ENCODE peak calls at places on chromosome 19, in eight cellular contexts. N, H, B, J, M, P, E and X are unnamed samples.

GRCh38 chr19:33488826-33489225 is 32.8 kb downstream of the PEPD start:
- DNase-seq in N (peak; percentile 45), B (no peak), J (no peak), H (no peak), E (no peak), P (no peak), M (no peak), X (no peak)

GRCh38 chr19:10454267-10454666 is 33.9 kb downstream of the PDE4A start:
- DNase-seq in M (no peak), N (no peak), H (no peak), E (no peak), J (peak; percentile 3), P (peak; percentile 77), B (no peak), X (no peak)

GRCh38 chr19:34217952-34218817 is 36.2 kb upstream of the GARRE1 start:
- DNase-seq in M (peak; percentile 66), B (peak; percentile 77), H (peak; percentile 98), J (peak; percentile 56), N (no peak), E (peak; percentile 44), P (peak; percentile 95), X (peak; percentile 87)

GRCh38 chr19:51043497-51043896 is 8.7 kb upstream of the KLK12 start:
- DNase-seq in P (no peak), M (no peak), E (no peak), N (no peak), J (no peak), B (no peak), H (no peak), X (no peak)

GRCh38 chr19:7874080-7874856 is at the start of gene PRR36:
- DNase-seq in N (no peak), H (no peak), M (no peak), E (no peak), B (peak; percentile 88), P (no peak), J (peak; percentile 83), X (peak; percentile 77)

GRCh38 chr19:1362385-1363257 is 21.1 kb upstream of the NDUFS7 start:
- DNase-seq in B (no peak), M (no peak), N (no peak), E (no peak), P (no peak), J (no peak), H (no peak), X (no peak)

GRCh38 chr19:989381-990081 is 5.4 kb downstream of the WDR18 start:
- DNase-seq in M (no peak), H (no peak), N (no peak), P (no peak), B (no peak), E (no peak), J (no peak), X (no peak)

GRCh38 chr19:49173198-49173597 is 15.6 kb downstream of the TRPM4 start:
- DNase-seq in J (no peak), N (no peak), H (no peak), P (no peak), B (no peak), M (no peak), E (no peak), X (no peak)

GRCh38 chr19:18488403-18488723 is 33.5 kb downstream of the ELL start:
- DNase-seq in P (no peak), J (no peak), N (no peak), H (no peak), B (no peak), M (no peak), E (no peak), X (no peak)

GRCh38 chr19:40006273-40006691 is 9.4 kb downstream of the ZNF546 start:
- DNase-seq in J (no peak), E (no peak), N (no peak), B (no peak), H (peak; percentile 89), M (no peak), P (peak; percentile 12), X (no peak)

GRCh38 chr19:15101479-15102082 is 5.6 kb upstream of the SYDE1 start:
- DNase-seq in J (no peak), E (no peak), M (peak; percentile 55), H (peak; percentile 39), P (peak; percentile 87), N (no peak), B (no peak), X (no peak)

GRCh38 chr19:46115396-46116109 is 8.9 kb downstream of the IGFL3 start:
- DNase-seq in E (peak; percentile 93), H (peak; percentile 88), J (no peak), B (no peak), P (peak; percentile 30), N (no peak), M (peak; percentile 64), X (no peak)

GRCh38 chr19:56748443-56748842 is 76.9 kb upstream of the ZNF835 start:
- DNase-seq in H (no peak), E (no peak), P (peak; percentile 80), N (no peak), B (no peak), M (no peak), J (no peak), X (no peak)

GRCh38 chr19:14127176-14127575 is 9.2 kb downstream of the ASF1B start:
- DNase-seq in P (no peak), J (no peak), M (no peak), H (no peak), B (no peak), E (no peak), N (no peak), X (no peak)

GRCh38 chr19:5691205-5691929 is 1.3 kb downstream of the RPL36 start:
- DNase-seq in B (peak; percentile 21), H (peak; percentile 41), P (no peak), J (no peak), M (peak; percentile 64), N (no peak), E (peak; percentile 54), X (peak; percentile 12)

GRCh38 chr19:10899171-10899653 is 27.9 kb downstream of the CARM1 start:
- DNase-seq in H (no peak), B (peak; percentile 30), P (no peak), J (peak; percentile 4), N (no peak), M (no peak), E (peak; percentile 68), X (peak; percentile 29)

GRCh38 chr19:44848805-44849457 is 2.8 kb downstream of the NECTIN2 start:
- DNase-seq in M (no peak), H (no peak), J (no peak), P (no peak), B (no peak), E (no peak), N (no peak), X (no peak)

GRCh38 chr19:34220472-34221063 is 33.8 kb upstream of the GARRE1 start:
- DNase-seq in N (no peak), E (peak; percentile 33), H (peak; percentile 57), P (peak; percentile 82), M (peak; percentile 44), J (peak; percentile 26), B (peak; percentile 5), X (peak; percentile 79)

GRCh38 chr19:11659612-11660011 is 62.3 kb downstream of the ZNF627 start:
- DNase-seq in B (no peak), J (no peak), E (peak; percentile 24), M (no peak), H (peak; percentile 2), P (peak; percentile 35), N (no peak), X (no peak)

GRCh38 chr19:22545751-22546150 is 88.4 kb upstream of the ZNF492 start:
- DNase-seq in H (no peak), J (no peak), E (no peak), N (no peak), M (peak; percentile 21), B (peak; percentile 11), P (peak; percentile 77), X (no peak)

GRCh38 chr19:16076958-16077611 is 790 bp downstream of the TPM4 start:
- DNase-seq in N (peak; percentile 86), E (no peak), J (no peak), P (peak; percentile 54), H (no peak), B (peak; percentile 3), M (no peak), X (peak; percentile 42)

GRCh38 chr19:32599736-32600157 is 18.8 kb downstream of the PDCD5 start:
- DNase-seq in P (peak; percentile 81), B (peak; percentile 27), E (peak; percentile 52), H (peak; percentile 71), M (peak; percentile 32), J (peak; percentile 12), N (no peak), X (peak; percentile 54)

GRCh38 chr19:5171711-5172110 is 168.9 kb downstream of the PTPRS start:
- DNase-seq in E (no peak), M (no peak), H (no peak), J (no peak), B (no peak), P (no peak), N (no peak), X (no peak)

GRCh38 chr19:18710986-18711751 is 27.7 kb downstream of the CRTC1 start:
- DNase-seq in B (no peak), N (peak; percentile 81), E (no peak), J (no peak), H (no peak), P (no peak), M (no peak), X (no peak)

GRCh38 chr19:14731200-14731599 is 41.4 kb downstream of the ZNF333 start:
- DNase-seq in H (no peak), B (no peak), M (no peak), J (no peak), N (no peak), E (no peak), P (peak; percentile 39), X (no peak)

GRCh38 chr19:43489310-43489709 is 15.2 kb downstream of the PHLDB3 start:
- DNase-seq in E (no peak), H (no peak), N (no peak), J (no peak), P (no peak), B (no peak), M (no peak), X (no peak)